ENCODE peak calls at places on chromosomes 11 and 22, in five cellular contexts. One of them, this sample, is unnamed.

GRCh38 chr11:62449451-62449851 is 30.6 kb downstream of the SCGB1A1 start:
- DNase-seq in MM.1S: peak
- DNase-seq in PC-3: peak
- DNase-seq in neural progenitor cell: no peak
- DNase-seq in GM23248: peak
- DNase-seq in this sample: no peak

GRCh38 chr11:100525635-100526034 is 161.5 kb upstream of the ARHGAP42 start:
- DNase-seq in MM.1S: no peak
- DNase-seq in PC-3: peak
- DNase-seq in neural progenitor cell: peak
- DNase-seq in GM23248: no peak
- DNase-seq in this sample: peak

GRCh38 chr11:61745796-61746653 is 6.4 kb upstream of the MYRF start:
- DNase-seq in MM.1S: no peak
- DNase-seq in PC-3: no peak
- DNase-seq in neural progenitor cell: no peak
- DNase-seq in GM23248: no peak
- DNase-seq in this sample: no peak

GRCh38 chr22:22612516-22612915 is 31.9 kb upstream of the GGTLC2 start:
- DNase-seq in MM.1S: no peak
- DNase-seq in PC-3: no peak
- DNase-seq in neural progenitor cell: no peak
- DNase-seq in GM23248: no peak
- DNase-seq in this sample: no peak

GRCh38 chr22:22171357-22172218 is 73.0 kb upstream of the VPREB1 start:
- DNase-seq in MM.1S: peak
- DNase-seq in PC-3: peak
- DNase-seq in neural progenitor cell: peak
- DNase-seq in GM23248: peak
- DNase-seq in this sample: peak

GRCh38 chr11:66020618-66021357 is 5.5 kb downstream of the CATSPER1 start:
- DNase-seq in MM.1S: no peak
- DNase-seq in PC-3: peak
- DNase-seq in neural progenitor cell: no peak
- DNase-seq in GM23248: peak
- DNase-seq in this sample: no peak

GRCh38 chr11:117734596-117734995 is 62.4 kb downstream of the DSCAML1 start:
- DNase-seq in MM.1S: no peak
- DNase-seq in PC-3: no peak
- DNase-seq in neural progenitor cell: no peak
- DNase-seq in GM23248: no peak
- DNase-seq in this sample: peak

GRCh38 chr22:35349704-35350538 is 31.0 kb upstream of the HMOX1 start:
- DNase-seq in MM.1S: no peak
- DNase-seq in PC-3: no peak
- DNase-seq in neural progenitor cell: peak
- DNase-seq in GM23248: peak
- DNase-seq in this sample: no peak

GRCh38 chr11:68326334-68327215 is 14.2 kb downstream of the LRP5 start:
- DNase-seq in MM.1S: no peak
- DNase-seq in PC-3: no peak
- DNase-seq in neural progenitor cell: no peak
- DNase-seq in GM23248: no peak
- DNase-seq in this sample: no peak

GRCh38 chr11:48011125-48012050 is 31.0 kb downstream of the PTPRJ start:
- DNase-seq in MM.1S: no peak
- DNase-seq in PC-3: no peak
- DNase-seq in neural progenitor cell: no peak
- DNase-seq in GM23248: no peak
- DNase-seq in this sample: no peak

GRCh38 chr11:59182457-59183151 is 10.7 kb downstream of the DTX4 start:
- DNase-seq in MM.1S: no peak
- DNase-seq in PC-3: peak
- DNase-seq in neural progenitor cell: peak
- DNase-seq in GM23248: no peak
- DNase-seq in this sample: peak

GRCh38 chr22:30742291-30743256 is 47.9 kb downstream of the OSBP2 start:
- DNase-seq in MM.1S: no peak
- DNase-seq in PC-3: no peak
- DNase-seq in neural progenitor cell: no peak
- DNase-seq in GM23248: peak
- DNase-seq in this sample: no peak

GRCh38 chr11:18352581-18352980 is 30.2 kb downstream of the GTF2H1 start:
- DNase-seq in MM.1S: no peak
- DNase-seq in PC-3: peak
- DNase-seq in neural progenitor cell: no peak
- DNase-seq in GM23248: peak
- DNase-seq in this sample: no peak

GRCh38 chr22:47369020-47369419 is 606.6 kb downstream of the TBC1D22A start:
- DNase-seq in MM.1S: no peak
- DNase-seq in PC-3: no peak
- DNase-seq in neural progenitor cell: no peak
- DNase-seq in GM23248: no peak
- DNase-seq in this sample: no peak

GRCh38 chr11:130166457-130166784 is 6.8 kb downstream of the ST14 start:
- DNase-seq in MM.1S: no peak
- DNase-seq in PC-3: peak
- DNase-seq in neural progenitor cell: no peak
- DNase-seq in GM23248: peak
- DNase-seq in this sample: no peak

GRCh38 chr11:47239889-47240288 is 8.7 kb downstream of the ACP2 start:
- DNase-seq in MM.1S: no peak
- DNase-seq in PC-3: no peak
- DNase-seq in neural progenitor cell: no peak
- DNase-seq in GM23248: no peak
- DNase-seq in this sample: no peak

GRCh38 chr11:8948901-8949300 is 6.1 kb upstream of the ASCL3 start:
- DNase-seq in MM.1S: no peak
- DNase-seq in PC-3: no peak
- DNase-seq in neural progenitor cell: peak
- DNase-seq in GM23248: no peak
- DNase-seq in this sample: no peak

GRCh38 chr22:41832553-41833368 is at the start of gene SREBF2:
- DNase-seq in MM.1S: peak
- DNase-seq in PC-3: peak
- DNase-seq in neural progenitor cell: peak
- DNase-seq in GM23248: peak
- DNase-seq in this sample: peak

GRCh38 chr11:128603752-128604472 is 16.6 kb upstream of the ETS1 start:
- DNase-seq in MM.1S: peak
- DNase-seq in PC-3: no peak
- DNase-seq in neural progenitor cell: no peak
- DNase-seq in GM23248: no peak
- DNase-seq in this sample: no peak

GRCh38 chr11:34356918-34357645 is 728 bp downstream of the ABTB2 start:
- DNase-seq in MM.1S: peak
- DNase-seq in PC-3: peak
- DNase-seq in neural progenitor cell: peak
- DNase-seq in GM23248: peak
- DNase-seq in this sample: peak

GRCh38 chr22:28018461-28018927 is 99.4 kb upstream of the PITPNB start:
- DNase-seq in MM.1S: no peak
- DNase-seq in PC-3: no peak
- DNase-seq in neural progenitor cell: no peak
- DNase-seq in GM23248: no peak
- DNase-seq in this sample: no peak

GRCh38 chr11:112215621-112216020 is 10.6 kb upstream of the PTS start:
- DNase-seq in MM.1S: no peak
- DNase-seq in PC-3: no peak
- DNase-seq in neural progenitor cell: no peak
- DNase-seq in GM23248: no peak
- DNase-seq in this sample: no peak

GRCh38 chr11:84218318-84218717 is 932.2 kb upstream of the CCDC90B start:
- DNase-seq in MM.1S: no peak
- DNase-seq in PC-3: no peak
- DNase-seq in neural progenitor cell: no peak
- DNase-seq in GM23248: peak
- DNase-seq in this sample: no peak

GRCh38 chr11:66592457-66593302 is at the start of the genes CCDC87 and CCS:
- DNase-seq in MM.1S: peak
- DNase-seq in PC-3: peak
- DNase-seq in neural progenitor cell: peak
- DNase-seq in GM23248: peak
- DNase-seq in this sample: peak

GRCh38 chr11:94325681-94326080 is 21.3 kb downstream of the IZUMO1R start:
- DNase-seq in MM.1S: peak
- DNase-seq in PC-3: peak
- DNase-seq in neural progenitor cell: peak
- DNase-seq in GM23248: peak
- DNase-seq in this sample: peak
- TF ChIP-seq EZH2phosphoT487 in MM.1S: no peak
- TF ChIP-seq EZH2phosphoT487 in PC-3: no peak
- TF ChIP-seq EZH2phosphoT487 in neural progenitor cell: no peak
- TF ChIP-seq EZH2phosphoT487 in GM23248: no peak
- TF ChIP-seq EZH2phosphoT487 in this sample: no peak

GRCh38 chr22:25492950-25493790 is 71.3 kb upstream of the GRK3 start:
- DNase-seq in MM.1S: no peak
- DNase-seq in PC-3: no peak
- DNase-seq in neural progenitor cell: no peak
- DNase-seq in GM23248: no peak
- DNase-seq in this sample: no peak
- TF ChIP-seq EZH2phosphoT487 in MM.1S: no peak
- TF ChIP-seq EZH2phosphoT487 in PC-3: no peak
- TF ChIP-seq EZH2phosphoT487 in neural progenitor cell: no peak
- TF ChIP-seq EZH2phosphoT487 in GM23248: no peak
- TF ChIP-seq EZH2phosphoT487 in this sample: no peak

DNA sequence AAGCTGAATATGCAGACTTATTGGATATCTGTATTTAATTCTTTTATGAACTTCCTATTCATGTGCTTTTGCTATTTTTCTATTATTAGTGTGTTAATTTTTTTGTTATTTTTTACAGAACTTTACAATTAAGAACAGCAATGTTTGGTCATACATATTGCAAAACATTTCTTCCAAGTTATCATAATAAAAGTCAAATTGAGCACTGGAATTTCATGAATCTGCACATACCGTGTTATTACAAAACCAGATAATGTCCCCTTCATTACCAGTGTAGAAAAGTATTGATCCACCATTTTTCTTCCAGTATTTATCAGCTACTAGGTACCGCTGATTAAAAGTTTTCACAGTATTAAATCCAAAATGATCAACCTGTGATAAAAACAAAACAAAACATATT is 40.5 kb downstream of the PRCP start:
- DNase-seq in MM.1S: no peak
- DNase-seq in PC-3: no peak
- DNase-seq in neural progenitor cell: no peak
- DNase-seq in GM23248: peak
- DNase-seq in this sample: no peak
- TF ChIP-seq EZH2phosphoT487 in MM.1S: no peak
- TF ChIP-seq EZH2phosphoT487 in PC-3: no peak
- TF ChIP-seq EZH2phosphoT487 in neural progenitor cell: no peak
- TF ChIP-seq EZH2phosphoT487 in GM23248: no peak
- TF ChIP-seq EZH2phosphoT487 in this sample: no peak

GRCh38 chr11:3824714-3825472 is 15.9 kb downstream of the RHOG start:
- DNase-seq in MM.1S: peak
- DNase-seq in PC-3: no peak
- DNase-seq in neural progenitor cell: peak
- DNase-seq in GM23248: peak
- DNase-seq in this sample: peak
- TF ChIP-seq EZH2phosphoT487 in MM.1S: no peak
- TF ChIP-seq EZH2phosphoT487 in PC-3: no peak
- TF ChIP-seq EZH2phosphoT487 in neural progenitor cell: no peak
- TF ChIP-seq EZH2phosphoT487 in GM23248: no peak
- TF ChIP-seq EZH2phosphoT487 in this sample: no peak

GRCh38 chr11:92225206-92225562 is 566 bp downstream of the FAT3 start:
- DNase-seq in MM.1S: no peak
- DNase-seq in PC-3: no peak
- DNase-seq in neural progenitor cell: peak
- DNase-seq in GM23248: no peak
- DNase-seq in this sample: peak

GRCh38 chr11:92219476-92219875 is 5.1 kb upstream of the FAT3 start:
- DNase-seq in MM.1S: no peak
- DNase-seq in PC-3: no peak
- DNase-seq in neural progenitor cell: peak
- DNase-seq in GM23248: no peak
- DNase-seq in this sample: peak

GRCh38 chr11:92225563-92226308 is 1.1 kb downstream of the FAT3 start:
- DNase-seq in MM.1S: no peak
- DNase-seq in PC-3: no peak
- DNase-seq in neural progenitor cell: peak
- DNase-seq in GM23248: peak
- DNase-seq in this sample: peak

GRCh38 chr11:92224394-92225205 is at the start of gene FAT3:
- DNase-seq in MM.1S: no peak
- DNase-seq in PC-3: no peak
- DNase-seq in neural progenitor cell: peak
- DNase-seq in GM23248: peak
- DNase-seq in this sample: peak

GRCh38 chr11:92222701-92223100 is 1.9 kb upstream of the FAT3 start:
- DNase-seq in MM.1S: no peak
- DNase-seq in PC-3: no peak
- DNase-seq in neural progenitor cell: no peak
- DNase-seq in GM23248: no peak
- DNase-seq in this sample: no peak
- TF ChIP-seq EZH2phosphoT487 in MM.1S: no peak
- TF ChIP-seq EZH2phosphoT487 in PC-3: no peak
- TF ChIP-seq EZH2phosphoT487 in neural progenitor cell: no peak
- TF ChIP-seq EZH2phosphoT487 in GM23248: no peak
- TF ChIP-seq EZH2phosphoT487 in this sample: no peak

DNA sequence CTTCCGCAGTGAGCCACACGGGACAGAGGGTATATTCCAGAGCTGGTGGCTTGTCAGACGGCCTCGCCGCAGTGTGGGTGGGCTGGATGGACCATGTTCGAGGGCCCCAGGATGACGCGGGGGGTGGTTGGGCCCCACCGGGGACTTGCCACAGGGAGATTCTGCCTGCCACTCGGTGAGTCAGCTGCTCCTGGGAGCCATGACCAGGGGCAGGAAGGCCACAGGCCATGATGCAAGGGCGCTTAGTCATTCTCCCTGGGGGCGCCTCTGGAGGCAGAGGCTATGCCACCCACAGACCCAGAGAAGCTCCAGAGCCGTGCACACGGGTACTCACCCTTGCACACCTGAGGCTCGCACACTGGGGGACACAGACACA is 8.1 kb downstream of the ALX4 start:
- DNase-seq in MM.1S: no peak
- DNase-seq in PC-3: peak
- DNase-seq in neural progenitor cell: no peak
- DNase-seq in GM23248: peak
- DNase-seq in this sample: no peak
- TF ChIP-seq EZH2phosphoT487 in MM.1S: no peak
- TF ChIP-seq EZH2phosphoT487 in PC-3: no peak
- TF ChIP-seq EZH2phosphoT487 in neural progenitor cell: no peak
- TF ChIP-seq EZH2phosphoT487 in GM23248: no peak
- TF ChIP-seq EZH2phosphoT487 in this sample: no peak

GRCh38 chr11:27696961-27697360 is 3.3 kb downstream of the BDNF start:
- DNase-seq in MM.1S: no peak
- DNase-seq in PC-3: no peak
- DNase-seq in neural progenitor cell: no peak
- DNase-seq in GM23248: no peak
- DNase-seq in this sample: no peak

GRCh38 chr11:27697679-27698275 is 2.5 kb downstream of the BDNF start:
- DNase-seq in MM.1S: no peak
- DNase-seq in PC-3: no peak
- DNase-seq in neural progenitor cell: no peak
- DNase-seq in GM23248: peak
- DNase-seq in this sample: peak

GRCh38 chr11:27694992-27695391 is 5.3 kb downstream of the BDNF start:
- DNase-seq in MM.1S: no peak
- DNase-seq in PC-3: peak
- DNase-seq in neural progenitor cell: peak
- DNase-seq in GM23248: peak
- DNase-seq in this sample: peak

GRCh38 chr11:27693398-27693797 is 6.9 kb downstream of the BDNF start:
- DNase-seq in MM.1S: no peak
- DNase-seq in PC-3: no peak
- DNase-seq in neural progenitor cell: no peak
- DNase-seq in GM23248: no peak
- DNase-seq in this sample: no peak

GRCh38 chr11:27696112-27696511 is 4.1 kb downstream of the BDNF start:
- DNase-seq in MM.1S: no peak
- DNase-seq in PC-3: peak
- DNase-seq in neural progenitor cell: no peak
- DNase-seq in GM23248: peak
- DNase-seq in this sample: no peak
- TF ChIP-seq EZH2phosphoT487 in MM.1S: no peak
- TF ChIP-seq EZH2phosphoT487 in PC-3: no peak
- TF ChIP-seq EZH2phosphoT487 in neural progenitor cell: no peak
- TF ChIP-seq EZH2phosphoT487 in GM23248: no peak
- TF ChIP-seq EZH2phosphoT487 in this sample: no peak